ENCODE peak calls at places on chromosomes 13 and 19, in eight cellular contexts. Y, W, B, N, C, D, Z and S are unnamed samples.

GRCh38 chr13:113553541-113554332 is 30.8 kb upstream of the TFDP1 start:
- DNase-seq in Y (no peak), W (no peak), B (no peak), N (no peak), C (no peak), D (peak; percentile 48), Z (no peak), S (no peak)

GRCh38 chr13:113802761-113803160 is 43.7 kb downstream of the TMEM255B start:
- DNase-seq in Y (no peak), W (no peak), B (no peak), N (no peak), C (no peak), D (no peak), Z (no peak), S (no peak)

GRCh38 chr13:94328336-94329041 is 151.0 kb downstream of the DCT start:
- DNase-seq in Y (no peak), W (no peak), B (no peak), N (no peak), C (no peak), D (no peak), Z (no peak), S (no peak)

GRCh38 chr13:50850445-50850844 is 7.0 kb upstream of the DLEU7 start:
- DNase-seq in Y (no peak), W (no peak), B (no peak), N (no peak), C (no peak), D (no peak), Z (no peak), S (no peak)

GRCh38 chr13:82898625-82899024 is 983.6 kb downstream of the SLITRK1 start:
- DNase-seq in Y (no peak), W (no peak), B (no peak), N (no peak), C (no peak), D (no peak), Z (no peak), S (no peak)

GRCh38 chr19:8261881-8262280 is 46.3 kb downstream of the CD320 start:
- DNase-seq in Y (no peak), W (no peak), B (no peak), N (no peak), C (no peak), D (peak; percentile 38), Z (no peak), S (no peak)

GRCh38 chr13:41668130-41668757 is 210.9 kb downstream of the RGCC start:
- DNase-seq in Y (no peak), W (no peak), B (peak; percentile 82), N (no peak), C (peak; percentile 91), D (no peak), Z (peak; percentile 31), S (peak; percentile 66)

GRCh38 chr19:29694669-29695627 is 20.1 kb downstream of the C19orf12 start:
- DNase-seq in Y (peak; percentile 74), W (peak; percentile 83), B (peak; percentile 26), N (peak; percentile 74), C (peak; percentile 53), D (peak; percentile 78), Z (peak; percentile 87), S (peak; percentile 58)

GRCh38 chr13:47459512-47459911 is 541.6 kb downstream of the SUCLA2 start:
- DNase-seq in Y (no peak), W (no peak), B (no peak), N (no peak), C (no peak), D (no peak), Z (no peak), S (no peak)

GRCh38 chr13:114004416-114005205 is 30.7 kb upstream of the C13orf46 start:
- DNase-seq in Y (no peak), W (peak; percentile 22), B (no peak), N (no peak), C (peak; percentile 97), D (no peak), Z (no peak), S (no peak)

GRCh38 chr19:2015611-2015950 is at the start of gene BTBD2:
- DNase-seq in Y (no peak), W (no peak), B (peak; percentile 44), N (peak; percentile 51), C (no peak), D (no peak), Z (peak; percentile 60), S (no peak)

GRCh38 chr13:71055644-71056043 is 811.4 kb downstream of the DACH1 start:
- DNase-seq in Y (no peak), W (no peak), B (no peak), N (no peak), C (no peak), D (no peak), Z (no peak), S (no peak)

GRCh38 chr13:19864339-19865309 is 1.2 kb upstream of the ZMYM5 start:
- DNase-seq in Y (peak; percentile 80), W (peak; percentile 80), B (peak; percentile 58), N (peak; percentile 43), C (peak; percentile 67), D (peak; percentile 71), Z (peak; percentile 75), S (no peak)

GRCh38 chr19:5534787-5535586 is 32.8 kb downstream of the TINCR start:
- DNase-seq in Y (no peak), W (no peak), B (no peak), N (no peak), C (no peak), D (no peak), Z (peak; percentile 14), S (no peak)

GRCh38 chr13:26458196-26458734 is 99.2 kb upstream of the WASF3 start:
- DNase-seq in Y (no peak), W (no peak), B (no peak), N (no peak), C (no peak), D (no peak), Z (no peak), S (no peak)

GRCh38 chr19:56162258-56162657 is 13.6 kb upstream of the GALP start:
- DNase-seq in Y (no peak), W (no peak), B (no peak), N (no peak), C (peak; percentile 75), D (no peak), Z (peak; percentile 31), S (no peak)

GRCh38 chr13:46295531-46296464 is 84.1 kb downstream of the LRRC63 start:
- DNase-seq in Y (no peak), W (no peak), B (peak; percentile 86), N (no peak), C (peak; percentile 74), D (no peak), Z (peak; percentile 73), S (no peak)

GRCh38 chr19:23403581-23404324 is 8.5 kb upstream of the ZNF91 start:
- DNase-seq in Y (no peak), W (peak; percentile 67), B (no peak), N (no peak), C (no peak), D (no peak), Z (no peak), S (no peak)

GRCh38 chr19:12200020-12200419 is 37.1 kb downstream of the ZNF136 start:
- DNase-seq in Y (no peak), W (no peak), B (no peak), N (no peak), C (no peak), D (no peak), Z (no peak), S (no peak)

GRCh38 chr19:44585371-44586141 is 27.8 kb upstream of the IGSF23 start:
- DNase-seq in Y (no peak), W (no peak), B (peak; percentile 54), N (no peak), C (peak; percentile 39), D (no peak), Z (no peak), S (no peak)

GRCh38 chr19:51702754-51703654 is 9.9 kb downstream of the SPACA6 start:
- DNase-seq in Y (peak; percentile 51), W (peak; percentile 77), B (no peak), N (no peak), C (no peak), D (peak; percentile 66), Z (no peak), S (peak; percentile 48)

GRCh38 chr13:113506025-113506685 is 15.6 kb upstream of the DCUN1D2 start:
- DNase-seq in Y (no peak), W (no peak), B (no peak), N (no peak), C (no peak), D (no peak), Z (no peak), S (no peak)

GRCh38 chr13:85659493-85659892 is 139.7 kb downstream of the SLITRK6 start:
- DNase-seq in Y (no peak), W (no peak), B (peak; percentile 61), N (no peak), C (no peak), D (no peak), Z (no peak), S (no peak)

GRCh38 chr13:22451345-22451744 is 729.4 kb upstream of the SGCG start:
- DNase-seq in Y (no peak), W (no peak), B (no peak), N (no peak), C (no peak), D (no peak), Z (no peak), S (no peak)

GRCh38 chr19:4208385-4209094 is 20.8 kb upstream of the EBI3 start:
- DNase-seq in Y (no peak), W (no peak), B (peak; percentile 45), N (no peak), C (peak; percentile 45), D (no peak), Z (no peak), S (no peak)

GRCh38 chr19:38042132-38042531 is 135.1 kb downstream of the SIPA1L3 start:
- DNase-seq in Y (no peak), W (no peak), B (no peak), N (no peak), C (no peak), D (no peak), Z (no peak), S (no peak)

GRCh38 chr19:650121-650520 is 10.4 kb downstream of the FGF22 start:
- DNase-seq in Y (no peak), W (no peak), B (no peak), N (no peak), C (no peak), D (no peak), Z (no peak), S (no peak)

GRCh38 chr13:27975579-27976361 is 6.7 kb upstream of the CDX2 start:
- DNase-seq in Y (no peak), W (no peak), B (no peak), N (no peak), C (no peak), D (no peak), Z (no peak), S (no peak)

GRCh38 chr19:46616631-46617322 is 8.1 kb downstream of the PTGIR start:
- DNase-seq in Y (peak; percentile 72), W (no peak), B (peak; percentile 44), N (no peak), C (no peak), D (no peak), Z (peak; percentile 78), S (no peak)

GRCh38 chr19:12647490-12648071 is 19.0 kb downstream of the MAN2B1 start:
- DNase-seq in Y (no peak), W (peak; percentile 83), B (no peak), N (no peak), C (peak; percentile 16), D (peak; percentile 68), Z (no peak), S (no peak)

GRCh38 chr13:27053235-27053884 is 118.3 kb downstream of the USP12 start:
- DNase-seq in Y (no peak), W (no peak), B (peak; percentile 5), N (no peak), C (no peak), D (no peak), Z (no peak), S (no peak)